ENCODE peak calls at places on chromosomes 13 and 19, in four cellular contexts. E is germinal center; U is activated CD4-positive, alpha-beta T cell treated with anti-CD3 and anti-CD28 coated beads for 24 hours; A is NCI-H1436. R is an unnamed sample.

GRCh38 chr13:39897636-39898035 is 242.2 kb downstream of the COG6 start:
- DNase-seq in E (no peak), U (no peak), A (no peak), R (no peak)

GRCh38 chr19:7137120-7137519 is 67.6 kb downstream of the ZNF557 start:
- DNase-seq in E (no peak), U (no peak), A (no peak), R (no peak)

GRCh38 chr13:24626449-24626848 is 53.8 kb upstream of the ATP12A start:
- DNase-seq in E (no peak), U (no peak), A (no peak), R (peak)

GRCh38 chr13:113209880-113210421 is 538 bp downstream of the CUL4A start:
- DNase-seq in E (peak), U (peak), A (no peak), R (peak)

GRCh38 chr19:5057860-5058259 is 88.9 kb downstream of the KDM4B start:
- DNase-seq in E (peak), U (no peak), A (no peak), R (no peak)

GRCh38 chr13:61255035-61255796 is 160.4 kb downstream of the PCDH20 start:
- DNase-seq in E (no peak), U (no peak), A (no peak), R (no peak)

GRCh38 chr19:39845621-39846175 is 481 bp downstream of the FBL start:
- DNase-seq in E (no peak), U (no peak), A (no peak), R (peak)

GRCh38 chr19:296476-297225 is 5.4 kb upstream of the PLPP2 start:
- DNase-seq in E (no peak), U (no peak), A (no peak), R (no peak)

GRCh38 chr19:2188708-2189385 is 25.1 kb downstream of the DOT1L start:
- DNase-seq in E (no peak), U (no peak), A (no peak), R (no peak)

GRCh38 chr19:18710186-18710585 is 26.7 kb downstream of the CRTC1 start:
- DNase-seq in E (no peak), U (no peak), A (no peak), R (no peak)

GRCh38 chr13:62320731-62321130 is 905.1 kb upstream of the PCDH20 start:
- DNase-seq in E (no peak), U (no peak), A (no peak), R (no peak)